ENCODE peak calls at places on chromosome 7, in eight cellular contexts. Z is GM23248, F is A549, U is ovary, H is heart left ventricle, J is aorta, K is neural progenitor cell, P is prostate gland. W is an unnamed sample. For H3K4me1, the result is how much of the 10 kb centered on the place peaks cover.

GRCh38 chr7:90430614-90431445 is 27.6 kb downstream of the CLDN12 start:
- DNase-seq in F (no peak), Z (peak), K (no peak), U (no peak), H (no peak), J (no peak), P (no peak), W (no peak)

GRCh38 chr7:111756687-111757178 is 194.4 kb upstream of the IMMP2L start:
- DNase-seq in J (peak), P (no peak), U (peak), H (peak), F (no peak), K (peak), Z (peak), W (peak)

GRCh38 chr7:33781796-33782195 is 123.5 kb upstream of the BMPER start:
- DNase-seq in K (no peak), H (no peak), U (no peak), J (no peak), Z (peak), P (no peak), F (no peak), W (no peak)

GRCh38 chr7:143979999-143980398 is 20.1 kb upstream of the OR6B1 start:
- DNase-seq in F (no peak), U (no peak), K (no peak), P (no peak), Z (no peak), J (no peak), H (no peak), W (no peak)

GRCh38 chr7:123871998-123872867 is 27.3 kb downstream of the HYAL4 start:
- DNase-seq in U (peak), K (peak), J (no peak), Z (peak), F (peak), H (peak), P (peak), W (peak)

GRCh38 chr7:70752794-70753241 is 379.1 kb upstream of the GALNT17 start:
- DNase-seq in F (no peak), Z (peak), U (no peak), J (no peak), H (no peak), P (no peak), K (no peak), W (no peak)

GRCh38 chr7:7119668-7120208 is 62.6 kb upstream of the C1GALT1 start:
- DNase-seq in Z (no peak), K (no peak), H (no peak), J (no peak), U (no peak), P (no peak), F (no peak), W (no peak)

GRCh38 chr7:55963584-55964168 is 709 bp upstream of the NIPSNAP2 start:
- DNase-seq in H (no peak), F (no peak), U (no peak), P (no peak), J (no peak), K (no peak), Z (no peak), W (no peak)

GRCh38 chr7:77903597-77903996 is 105.0 kb downstream of the PHTF2 start:
- DNase-seq in H (peak), K (no peak), U (no peak), F (peak), P (no peak), J (no peak), Z (peak), W (peak)

GRCh38 chr7:140597425-140597949 is 43.1 kb downstream of the DENND2A start:
- DNase-seq in J (no peak), P (no peak), Z (peak), U (peak), K (no peak), H (peak), F (no peak), W (peak)

GRCh38 chr7:141737118-141737835 is 881 bp upstream of the SSBP1 start:
- DNase-seq in K (no peak), F (no peak), U (no peak), Z (peak), J (no peak), P (no peak), H (no peak), W (no peak)

GRCh38 chr7:157769016-157769869 is 432.4 kb downstream of the DNAJB6 start:
- DNase-seq in P (no peak), H (no peak), K (peak), F (no peak), J (peak), U (no peak), Z (no peak), W (no peak)

GRCh38 chr7:131164025-131164899 is 163.4 kb upstream of the MKLN1 start:
- DNase-seq in H (no peak), Z (peak), K (no peak), J (no peak), U (no peak), F (peak), P (no peak), W (no peak)

GRCh38 chr7:69067397-69067796 is 530.9 kb upstream of the AUTS2 start:
- DNase-seq in Z (peak), H (no peak), F (no peak), P (peak), K (peak), J (no peak), U (no peak), W (no peak)

GRCh38 chr7:94288091-94288490 is 106.6 kb upstream of the COL1A2 start:
- DNase-seq in K (no peak), U (no peak), P (no peak), H (no peak), J (no peak), Z (no peak), F (no peak), W (no peak)

GRCh38 chr7:159128767-159129166 is 15.9 kb downstream of the VIPR2 start:
- DNase-seq in K (no peak), U (no peak), P (no peak), H (no peak), Z (no peak), F (no peak), J (peak), W (no peak)

GRCh38 chr7:70596575-70596891 is 535.4 kb upstream of the GALNT17 start:
- DNase-seq in U (no peak), K (no peak), Z (no peak), H (no peak), J (no peak), P (no peak), F (no peak), W (no peak)

GRCh38 chr7:40937879-40938278 is 765.0 kb downstream of the INHBA start:
- DNase-seq in Z (no peak), K (peak), F (no peak), J (no peak), U (no peak), H (no peak), P (no peak), W (no peak)

GRCh38 chr7:29574659-29575058 is 11.0 kb downstream of the PRR15 start:
- DNase-seq in P (no peak), J (no peak), K (no peak), Z (no peak), U (no peak), F (no peak), H (no peak), W (no peak)

GRCh38 chr7:29878081-29878688 is 71.9 kb downstream of the WIPF3 start:
- DNase-seq in K (no peak), U (no peak), F (peak), H (no peak), J (no peak), Z (peak), P (peak), W (no peak)

GRCh38 chr7:143331179-143331825 is 15.4 kb downstream of the CLCN1 start:
- DNase-seq in U (no peak), K (no peak), H (no peak), P (no peak), J (no peak), F (peak), Z (peak), W (peak)

GRCh38 chr7:107993879-107994278 is 9.1 kb downstream of the LAMB1 start:
- DNase-seq in F (no peak), Z (no peak), K (no peak), H (no peak), P (no peak), U (no peak), J (no peak), W (no peak)

GRCh38 chr7:107998150-107998549 is 4.8 kb downstream of the LAMB1 start:
- DNase-seq in Z (peak), U (no peak), J (no peak), K (no peak), H (no peak), P (no peak), F (no peak), W (no peak)

GRCh38 chr7:107995184-107996071 is 7.5 kb downstream of the LAMB1 start:
- DNase-seq in F (peak), K (peak), H (peak), Z (peak), U (no peak), P (no peak), J (no peak), W (no peak)

GRCh38 chr7:107996072-107996824 is 6.7 kb downstream of the LAMB1 start:
- DNase-seq in Z (peak), K (peak), F (no peak), J (no peak), H (no peak), U (no peak), P (no peak), W (no peak)

GRCh38 chr7:107994366-107994765 is 8.6 kb downstream of the LAMB1 start:
- DNase-seq in P (no peak), K (no peak), F (no peak), H (no peak), Z (peak), J (no peak), U (no peak), W (no peak)
- H3K4me1 ChIP-seq in P (under half), K (under half), F (half or more), H (under half), Z (half or more), J (under half), U (under half), W (under half)

DNA sequence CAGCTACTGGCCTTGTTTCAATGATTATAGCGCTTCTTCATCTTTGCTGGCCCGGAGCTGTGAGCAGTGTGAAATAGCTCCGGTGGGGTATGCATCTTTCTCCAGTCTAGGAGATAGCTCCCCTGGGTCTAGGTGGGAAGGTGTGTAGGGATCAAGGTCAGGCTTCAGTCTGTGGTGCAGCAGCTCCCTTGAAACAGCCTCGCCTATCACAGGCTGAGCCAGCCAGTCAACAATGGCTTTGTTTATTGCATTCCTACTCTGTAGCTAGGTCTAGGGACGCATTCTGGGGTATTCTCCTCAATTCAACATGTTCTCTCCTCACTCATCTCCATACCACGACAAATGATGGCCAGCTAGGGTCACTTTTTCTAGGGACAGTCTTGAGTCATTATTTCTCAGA is 646.8 kb upstream of the IGFBP3 start:
- DNase-seq in P (no peak), H (no peak), J (no peak), F (no peak), Z (no peak), U (no peak), K (no peak), W (no peak)
- H3K27ac ChIP-seq in P (no peak), H (peak), J (no peak), F (no peak), Z (no peak), U (no peak), K (no peak), W (no peak)

GRCh38 chr7:2922866-2923265 is 78.8 kb upstream of the GNA12 start:
- DNase-seq in P (no peak), J (peak), F (no peak), Z (no peak), K (no peak), U (peak), H (no peak), W (no peak)

GRCh38 chr7:2920956-2921708 is 77.0 kb upstream of the GNA12 start:
- DNase-seq in J (no peak), K (no peak), F (no peak), P (peak), Z (no peak), H (no peak), U (no peak), W (no peak)

GRCh38 chr7:2923291-2923781 is 79.2 kb upstream of the GNA12 start:
- DNase-seq in Z (no peak), H (no peak), F (no peak), K (no peak), P (no peak), J (peak), U (peak), W (no peak)

GRCh38 chr7:2921748-2922147 is 77.6 kb upstream of the GNA12 start:
- DNase-seq in F (peak), Z (no peak), J (no peak), K (peak), H (no peak), U (no peak), P (no peak), W (no peak)

DNA sequence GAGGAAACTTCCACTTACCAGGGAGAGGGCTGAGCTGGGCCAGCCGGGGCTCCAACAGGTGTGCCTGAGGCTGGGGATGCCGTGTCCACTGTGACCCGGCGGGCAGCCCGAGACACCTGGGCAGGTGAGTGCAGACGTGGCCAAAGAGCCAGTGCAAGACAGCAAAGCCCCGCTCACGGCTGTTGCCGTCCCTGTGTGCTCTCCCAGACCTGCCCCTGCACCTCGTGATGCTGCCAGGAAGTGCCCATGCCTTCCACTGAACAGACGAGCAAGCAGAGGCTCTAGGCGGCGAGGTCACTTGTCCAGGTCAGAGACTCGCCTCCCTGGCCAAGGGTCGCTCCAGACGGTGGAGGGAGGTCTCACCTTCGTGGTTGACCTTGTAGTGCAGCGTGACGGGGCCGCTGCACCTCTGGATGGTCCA is 78.2 kb upstream of the GNA12 start:
- DNase-seq in Z (no peak), U (peak), P (no peak), F (no peak), J (no peak), K (no peak), H (no peak), W (no peak)
- H3K4me1 ChIP-seq in Z (under half), U (under half), P (under half), F (under half), J (under half), K (under half), H (under half), W (under half)

GRCh38 chr7:128838981-128839731 is 8.9 kb downstream of the FLNC start:
- DNase-seq in J (no peak), P (no peak), H (no peak), K (no peak), Z (no peak), F (no peak), U (no peak), W (peak)

GRCh38 chr7:128835790-128836641 is 5.8 kb downstream of the FLNC start:
- DNase-seq in U (peak), P (no peak), Z (peak), F (no peak), K (no peak), J (peak), H (peak), W (peak)

GRCh38 chr7:128836729-128837348 is 6.6 kb downstream of the FLNC start:
- DNase-seq in Z (no peak), U (no peak), F (no peak), J (no peak), P (no peak), K (no peak), H (no peak), W (peak)

GRCh38 chr7:128838109-128838779 is 8.0 kb downstream of the FLNC start:
- DNase-seq in U (no peak), F (no peak), H (no peak), J (peak), K (no peak), Z (no peak), P (no peak), W (peak)

DNA sequence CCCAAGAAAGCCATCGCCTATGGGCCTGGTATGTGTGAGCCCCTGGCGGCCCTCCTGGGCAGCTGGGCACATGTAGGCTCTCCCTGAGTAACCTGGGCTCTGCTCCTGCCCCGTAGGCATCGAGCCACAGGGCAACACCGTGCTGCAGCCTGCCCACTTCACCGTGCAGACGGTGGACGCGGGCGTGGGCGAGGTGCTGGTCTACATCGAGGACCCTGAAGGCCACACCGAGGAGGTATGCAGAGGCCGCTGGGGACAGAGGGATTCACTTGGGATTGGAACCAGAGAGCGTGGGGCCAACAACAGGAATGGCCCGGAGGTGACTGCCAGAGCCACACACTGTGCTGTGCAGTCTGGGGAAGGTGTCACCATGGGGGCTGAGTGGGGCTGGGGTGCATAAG is 7.3 kb downstream of the FLNC start:
- DNase-seq in H (no peak), F (no peak), J (no peak), P (no peak), U (peak), K (no peak), Z (no peak), W (peak)
- H3K27ac ChIP-seq in H (peak), F (no peak), J (no peak), P (no peak), U (no peak), K (no peak), Z (no peak), W (peak)

GRCh38 chr7:121016976-121017375 is 28.5 kb downstream of the CPED1 start:
- DNase-seq in K (no peak), J (no peak), P (no peak), H (no peak), F (no peak), Z (peak), U (no peak), W (no peak)
- H3K4me1 ChIP-seq in K (under half), J (under half), P (under half), H (half or more), F (under half), Z (under half), U (under half), W (half or more)

W was measured in psoas muscle.